ENCODE peak calls at places on chromosome 9, in six cellular contexts. Y is fibroblast of lung, M is right atrium auricular region, P is psoas muscle, Z is neural progenitor cell, U is heart right ventricle. V is an unnamed sample. For H3K4me1 and H3K9me3, the result is how much of the 10 kb centered on the place peaks cover.

GRCh38 chr9:116154976-116155699 is 1.5 kb downstream of the PAPPA start:
- DNase-seq in Y (peak), M (no peak), P (peak), Z (peak), U (no peak), V (no peak)

GRCh38 chr9:94950733-94951590 is 224.5 kb downstream of the AOPEP start:
- DNase-seq in Y (peak), M (no peak), P (no peak), Z (no peak), U (no peak), V (no peak)

GRCh38 chr9:124045076-124045829 is 33.7 kb downstream of the LHX2 start:
- DNase-seq in Y (peak), M (peak), P (peak), Z (peak), U (peak), V (peak)

GRCh38 chr9:3074247-3074646 is 230.4 kb upstream of the PUM3 start:
- DNase-seq in Y (no peak), M (no peak), P (no peak), Z (no peak), U (no peak), V (no peak)

GRCh38 chr9:76564300-76564699 is 105.3 kb downstream of the GCNT1 start:
- DNase-seq in Y (peak), M (no peak), P (no peak), Z (no peak), U (no peak), V (no peak)

GRCh38 chr9:113501821-113502220 is 38.3 kb downstream of the RGS3 start:
- DNase-seq in Y (no peak), M (no peak), P (no peak), Z (no peak), U (no peak), V (no peak)

GRCh38 chr9:89463986-89464901 is 33.7 kb downstream of the SEMA4D start:
- DNase-seq in Y (no peak), M (no peak), P (no peak), Z (no peak), U (no peak), V (no peak)

GRCh38 chr9:133742849-133743444 is 4.8 kb upstream of the SARDH start:
- DNase-seq in Y (peak), M (peak), P (peak), Z (peak), U (peak), V (peak)

GRCh38 chr9:71858812-71859211 is 52.2 kb downstream of the ABHD17B start:
- DNase-seq in Y (peak), M (no peak), P (no peak), Z (no peak), U (no peak), V (no peak)

GRCh38 chr9:135488527-135488926 is 8.9 kb downstream of the PPP1R26 start:
- DNase-seq in Y (no peak), M (no peak), P (no peak), Z (no peak), U (no peak), V (no peak)

GRCh38 chr9:129412814-129413536 is 207.9 kb downstream of the C9orf50 start:
- DNase-seq in Y (peak), M (peak), P (peak), Z (peak), U (peak), V (peak)

GRCh38 chr9:130900701-130901497 is 4.3 kb upstream of the QRFP start:
- DNase-seq in Y (no peak), M (no peak), P (no peak), Z (no peak), U (no peak), V (no peak)

GRCh38 chr9:98087420-98088354 is 31.2 kb downstream of the NANS start:
- DNase-seq in Y (peak), M (no peak), P (peak), Z (peak), U (peak), V (no peak)

GRCh38 chr9:20552874-20553624 is 69.2 kb downstream of the MLLT3 start:
- DNase-seq in Y (peak), M (no peak), P (no peak), Z (no peak), U (no peak), V (no peak)

GRCh38 chr9:95027914-95028854 is 289.3 kb downstream of the FANCC start:
- DNase-seq in Y (peak), M (no peak), P (no peak), Z (no peak), U (no peak), V (no peak)

GRCh38 chr9:27436234-27436633 is 87.9 kb upstream of the IFNK start:
- DNase-seq in Y (no peak), M (no peak), P (no peak), Z (no peak), U (no peak), V (no peak)

GRCh38 chr9:91036826-91037510 is 235.3 kb downstream of the SYK start:
- DNase-seq in Y (peak), M (peak), P (peak), Z (peak), U (peak), V (peak)

GRCh38 chr9:4997196-4997595 is 12.1 kb downstream of the JAK2 start:
- DNase-seq in Y (no peak), M (no peak), P (no peak), Z (no peak), U (no peak), V (no peak)

GRCh38 chr9:34611811-34612787 is at the start of gene RPP25L:
- DNase-seq in Y (peak), M (peak), P (peak), Z (peak), U (peak), V (peak)

GRCh38 chr9:34610434-34611206 is 1.3 kb downstream of the RPP25L start:
- DNase-seq in Y (no peak), M (no peak), P (no peak), Z (no peak), U (peak), V (no peak)

GRCh38 chr9:34611251-34611810 is 566 bp downstream of the RPP25L start:
- DNase-seq in Y (no peak), M (no peak), P (no peak), Z (no peak), U (no peak), V (no peak)

GRCh38 chr9:34615132-34615531 is 3.2 kb upstream of the RPP25L start:
- DNase-seq in Y (no peak), M (no peak), P (no peak), Z (no peak), U (no peak), V (no peak)

DNA sequence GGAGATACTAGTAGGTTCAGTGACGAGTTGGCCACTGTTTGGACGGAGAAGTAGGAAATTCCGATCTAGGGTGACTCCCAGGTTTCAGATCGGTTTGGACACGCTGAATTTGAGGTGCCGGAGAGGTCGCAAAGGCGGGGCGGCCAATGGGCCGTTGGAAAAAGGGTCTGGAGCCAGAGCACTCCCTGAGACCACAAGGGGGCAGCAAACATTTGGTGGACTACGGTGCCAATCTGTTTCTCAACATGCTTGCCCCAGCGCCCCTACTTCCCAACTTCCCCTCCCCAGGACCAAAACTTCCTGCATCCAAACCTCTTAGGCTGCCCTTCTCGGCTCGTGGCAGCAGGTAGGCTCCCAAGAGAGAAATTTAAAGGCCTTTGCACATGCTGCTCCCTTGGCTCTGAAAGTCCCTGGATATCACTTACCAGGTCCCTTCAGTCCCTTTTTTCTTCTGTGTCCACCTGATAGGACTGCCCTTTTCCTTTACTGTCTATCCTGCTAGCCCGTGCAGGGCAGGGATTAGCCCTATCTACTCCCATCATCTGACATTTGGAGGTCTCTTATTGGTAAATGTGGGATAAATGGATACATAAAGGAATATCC is 992 bp upstream of the RPP25L start:
- DNase-seq in Y (peak), M (peak), P (peak), Z (peak), U (peak), V (peak)
- TF ChIP-seq CTCF in Y (peak), M (peak), P (peak), Z (peak), U (peak), V (peak)

GRCh38 chr9:132288371-132288770 is 66.4 kb downstream of the SETX start:
- DNase-seq in Y (peak), M (no peak), P (no peak), Z (no peak), U (no peak), V (no peak)
- H3K4me1 ChIP-seq in Y (under half), M (under half), P (under half), Z (under half), U (under half), V (under half)

DNA sequence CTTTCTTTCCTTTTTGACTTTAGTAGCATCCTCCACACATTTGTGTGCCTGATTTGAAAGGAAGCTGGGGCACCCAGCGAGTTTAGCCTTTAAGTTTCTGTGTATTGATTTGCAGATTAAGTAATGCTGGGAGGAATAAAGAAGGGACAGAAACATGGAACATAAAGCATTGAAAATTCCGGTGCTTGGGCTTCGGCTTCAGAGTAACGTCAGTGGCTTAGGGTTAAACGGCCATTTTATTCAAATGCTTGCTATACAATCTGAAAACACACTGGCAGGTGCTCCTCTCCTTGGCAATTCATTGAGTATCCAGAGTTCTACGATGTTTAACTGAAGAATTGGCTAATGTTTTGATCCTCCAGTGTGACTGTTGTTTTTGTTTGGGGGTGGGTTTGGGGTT is 58.0 kb upstream of the FSD1L start:
- DNase-seq in Y (no peak), M (no peak), P (no peak), Z (peak), U (no peak), V (no peak)
- H3K9me3 ChIP-seq in Y (under half), M (under half), P (under half), Z (under half), U (under half), V (under half)

DNA sequence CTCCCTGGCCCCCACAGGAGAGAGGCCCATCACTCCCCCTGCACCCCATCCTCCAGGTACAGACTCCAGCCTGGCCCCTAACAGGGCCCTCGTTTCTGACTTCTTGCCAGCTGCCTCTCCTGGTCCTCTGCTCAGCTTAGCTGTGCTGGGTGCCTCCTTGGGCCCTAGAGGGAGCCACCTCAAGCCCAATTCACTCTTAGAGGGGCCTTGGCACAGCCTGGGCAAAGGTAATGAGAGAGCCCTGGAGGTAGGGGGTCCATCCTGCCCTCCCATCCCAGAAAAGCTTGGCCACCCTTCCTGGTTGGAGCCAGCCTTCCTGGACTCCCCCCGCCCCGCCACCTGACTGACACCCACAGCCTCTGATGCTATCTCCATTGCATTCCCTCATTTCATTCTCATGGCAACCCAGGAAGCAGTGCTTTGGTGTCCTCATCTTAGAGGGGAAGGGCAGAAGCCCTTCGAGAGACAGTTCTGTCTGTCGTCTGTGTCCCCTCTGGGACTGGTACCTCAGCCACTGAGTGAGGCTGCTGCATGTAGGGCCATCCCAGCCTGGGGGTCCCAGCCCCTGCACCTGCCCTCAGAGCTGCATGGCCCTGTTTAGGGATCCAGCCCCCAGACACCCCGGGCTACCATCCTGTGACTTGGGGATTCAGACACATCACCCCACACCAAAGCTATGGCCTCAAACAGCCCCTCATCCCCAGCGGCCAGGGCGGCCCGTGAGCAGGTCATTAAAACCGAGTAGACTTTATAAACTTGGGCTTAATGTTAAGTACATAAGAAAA is 95.5 kb downstream of the BARX1 start:
- DNase-seq in Y (no peak), M (no peak), P (no peak), Z (peak), U (no peak), V (no peak)
- TF ChIP-seq CTCF in Y (no peak), M (no peak), P (no peak), Z (peak), U (no peak), V (no peak)

DNA sequence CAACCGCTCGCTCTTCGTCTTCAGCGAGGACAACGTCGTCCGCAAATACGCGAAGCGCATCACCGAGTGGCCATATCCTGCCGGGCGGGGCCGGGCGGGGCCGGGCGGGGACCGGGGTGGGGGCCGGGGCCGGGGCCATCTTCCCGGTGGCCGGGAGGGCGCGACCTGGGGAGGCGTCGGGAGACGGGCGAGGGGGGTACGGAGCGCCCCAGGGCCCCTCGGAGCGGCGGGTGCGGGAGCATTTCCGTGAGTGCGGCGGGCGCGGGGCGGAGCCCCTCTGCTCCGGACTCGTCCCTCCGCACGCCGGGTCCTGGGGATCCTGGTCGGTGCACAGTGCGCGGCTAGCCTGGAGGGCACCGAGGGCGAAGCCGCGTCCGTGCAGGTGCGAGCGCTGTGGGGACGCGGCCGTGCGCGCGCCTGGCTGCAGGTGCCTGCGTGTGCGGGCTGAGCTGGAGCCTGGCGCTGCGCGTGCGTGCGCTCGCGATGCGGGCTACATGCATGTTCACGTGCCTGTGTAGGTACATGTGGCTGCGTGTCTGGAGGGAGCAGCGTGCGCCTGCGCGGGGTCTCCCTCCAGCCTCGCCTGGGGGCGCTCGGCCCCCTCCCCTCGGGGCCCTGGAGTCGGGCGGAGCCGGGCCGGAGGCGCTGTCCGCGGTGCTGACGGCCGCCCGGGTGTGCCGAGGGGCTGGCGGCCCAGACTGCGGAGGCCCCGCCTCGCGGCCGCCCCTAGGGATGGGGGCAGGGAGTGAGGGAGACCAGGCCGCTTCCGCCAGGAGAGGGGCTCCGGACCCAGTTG is 762 bp downstream of the CACNA1B start:
- DNase-seq in Y (peak), M (no peak), P (no peak), Z (peak), U (no peak), V (no peak)
- H3K4me1 ChIP-seq in Y (under half), M (under half), P (under half), Z (under half), U (under half), V (under half)

GRCh38 chr9:10674586-10674985 is 61.8 kb upstream of the PTPRD start:
- DNase-seq in Y (no peak), M (no peak), P (no peak), Z (no peak), U (no peak), V (no peak)
- H3K9me3 ChIP-seq in Y (under half), M (under half), P (under half), Z (under half), U (under half), V (under half)

GRCh38 chr9:36110434-36110833 is 26.1 kb upstream of the GLIPR2 start:
- DNase-seq in Y (no peak), M (no peak), P (no peak), Z (no peak), U (no peak), V (no peak)
- TF ChIP-seq CTCF in Y (no peak), M (no peak), P (no peak), Z (no peak), U (no peak), V (no peak)

GRCh38 chr9:132224645-132225044 is 62.8 kb downstream of the NTNG2 start:
- DNase-seq in Y (no peak), M (no peak), P (no peak), Z (no peak), U (no peak), V (no peak)
- H3K4me1 ChIP-seq in Y (under half), M (under half), P (under half), Z (under half), U (under half), V (under half)